ENCODE peak calls at places on chromosomes 3 and 15, in six cellular contexts. I is H9, O is IMR-90, L is neuronal stem cell, K is trophoblast cell, N is H1. A is an unnamed sample.

GRCh38 chr15:25701716-25702465 is 161.2 kb downstream of the ATP10A start:
- DNase-seq in I (no peak), O (peak), L (no peak), K (peak), N (no peak), A (no peak)

GRCh38 chr3:35665390-35666055 is 26.2 kb downstream of the ARPP21 start:
- DNase-seq in I (no peak), O (peak), L (no peak), K (no peak), N (no peak), A (no peak)

GRCh38 chr3:31265646-31266423 is 266.9 kb upstream of the STT3B start:
- DNase-seq in I (no peak), O (no peak), L (no peak), K (no peak), N (no peak), A (no peak)

GRCh38 chr3:56732109-56732508 is 49.0 kb upstream of the TASOR start:
- DNase-seq in I (no peak), O (no peak), L (no peak), K (no peak), N (no peak), A (no peak)

GRCh38 chr15:56820333-56820732 is 87.0 kb upstream of the ZNF280D start:
- DNase-seq in I (no peak), O (no peak), L (no peak), K (no peak), N (no peak), A (no peak)

GRCh38 chr3:19945405-19946290 is 1.2 kb upstream of the RAB5A start:
- DNase-seq in I (no peak), O (no peak), L (no peak), K (peak), N (no peak), A (no peak)

GRCh38 chr3:135633078-135633477 is 332.4 kb upstream of the PPP2R3A start:
- DNase-seq in I (no peak), O (no peak), L (no peak), K (no peak), N (no peak), A (no peak)

GRCh38 chr3:65729553-65729952 is 309.2 kb downstream of the MAGI1 start:
- DNase-seq in I (no peak), O (peak), L (no peak), K (no peak), N (no peak), A (peak)

GRCh38 chr3:134067311-134068161 is 37.8 kb upstream of the SLCO2A1 start:
- DNase-seq in I (no peak), O (no peak), L (no peak), K (no peak), N (peak), A (no peak)

GRCh38 chr3:147393261-147393964 is 12.9 kb downstream of the ZIC4 start:
- DNase-seq in I (peak), O (no peak), L (no peak), K (no peak), N (peak), A (no peak)

GRCh38 chr3:127233371-127233770 is 40.4 kb downstream of the PRR23E start:
- DNase-seq in I (peak), O (no peak), L (peak), K (peak), N (no peak), A (no peak)

GRCh38 chr15:49644364-49644794 is 23.5 kb downstream of the DTWD1 start:
- DNase-seq in I (no peak), O (peak), L (no peak), K (no peak), N (no peak), A (no peak)

GRCh38 chr15:77036537-77037474 is 34.1 kb downstream of the TSPAN3 start:
- DNase-seq in I (no peak), O (no peak), L (no peak), K (no peak), N (peak), A (no peak)

GRCh38 chr3:81045976-81046375 is 715.5 kb downstream of the GBE1 start:
- DNase-seq in I (no peak), O (no peak), L (no peak), K (peak), N (no peak), A (no peak)

GRCh38 chr15:29220852-29221251 is 48.8 kb downstream of the NSMCE3 start:
- DNase-seq in I (no peak), O (no peak), L (no peak), K (no peak), N (no peak), A (no peak)

GRCh38 chr3:32435911-32436815 is 44.5 kb downstream of the CMTM7 start:
- DNase-seq in I (no peak), O (no peak), L (no peak), K (no peak), N (peak), A (no peak)

GRCh38 chr15:42672444-42672843 is 64.5 kb downstream of the CDAN1 start:
- DNase-seq in I (no peak), O (no peak), L (no peak), K (no peak), N (no peak), A (no peak)

GRCh38 chr3:7423995-7424394 is 563.1 kb downstream of the GRM7 start:
- DNase-seq in I (peak), O (no peak), L (no peak), K (no peak), N (no peak), A (no peak)

GRCh38 chr15:74542192-74543042 is 1.4 kb downstream of the ARID3B start:
- DNase-seq in I (no peak), O (no peak), L (no peak), K (peak), N (no peak), A (no peak)

GRCh38 chr15:74541494-74542191 is 623 bp downstream of the ARID3B start:
- DNase-seq in I (peak), O (peak), L (peak), K (peak), N (peak), A (peak)

GRCh38 chr15:74540135-74540760 is 772 bp upstream of the ARID3B start:
- DNase-seq in I (no peak), O (peak), L (no peak), K (no peak), N (no peak), A (peak)

GRCh38 chr15:74543043-74543422 is 2.0 kb downstream of the ARID3B start:
- DNase-seq in I (no peak), O (peak), L (no peak), K (no peak), N (no peak), A (no peak)

GRCh38 chr15:74540761-74541493 is at the start of gene ARID3B:
- DNase-seq in I (peak), O (peak), L (peak), K (peak), N (peak), A (peak)
- H2BK120ac ChIP-seq in I (no peak), O (peak), L (peak), K (peak), N (no peak), A (peak)

DNA sequence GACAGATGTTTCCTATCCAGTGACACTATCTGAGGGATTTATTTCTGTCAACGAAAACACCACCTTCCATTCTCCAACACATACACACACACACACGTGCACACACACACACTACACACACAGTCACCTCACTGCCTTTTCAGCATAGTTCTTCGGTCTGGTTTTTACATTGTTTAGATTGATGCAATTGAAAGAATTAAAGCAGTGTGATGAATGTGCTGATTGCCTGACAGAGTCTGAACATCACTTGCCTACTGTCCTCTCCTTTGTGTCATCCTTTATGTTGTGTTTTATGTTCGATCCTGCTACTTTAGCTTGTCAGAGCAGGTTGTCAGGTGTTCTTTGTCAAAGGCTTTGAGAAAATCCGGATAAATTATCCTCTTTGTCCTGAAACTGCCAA is 80.4 kb downstream of the IQCH start:
- DNase-seq in I (no peak), O (no peak), L (no peak), K (peak), N (no peak), A (no peak)
- H3K14ac ChIP-seq in I (no peak), O (no peak), L (no peak), K (no peak), N (no peak), A (no peak)

GRCh38 chr3:155411500-155412223 is 118.2 kb upstream of the STRIT1 start:
- DNase-seq in I (no peak), O (no peak), L (no peak), K (no peak), N (no peak), A (no peak)
- H2BK120ac ChIP-seq in I (no peak), O (no peak), L (no peak), K (no peak), N (no peak), A (no peak)

DNA sequence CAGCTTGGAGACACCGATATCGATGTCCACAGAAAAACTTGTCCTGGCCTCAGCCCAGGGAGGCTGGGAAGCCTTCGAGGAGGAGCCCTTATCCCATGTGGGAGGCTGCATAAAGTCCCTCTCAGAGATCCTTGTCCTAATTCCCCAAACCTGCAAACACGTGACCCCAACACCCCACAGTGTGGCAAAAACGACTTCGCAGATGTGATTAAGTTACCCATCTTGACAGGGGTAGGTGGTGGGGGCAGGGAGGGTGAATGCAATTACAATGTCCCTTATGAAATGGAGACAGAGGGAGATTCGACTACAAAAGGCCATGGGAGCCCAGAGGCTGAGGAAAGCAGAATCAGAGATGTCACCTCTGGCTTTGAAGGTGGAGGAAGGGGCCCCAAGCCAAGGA is 2.3 kb upstream of the TLR9 start:
- DNase-seq in I (peak), O (no peak), L (no peak), K (no peak), N (no peak), A (no peak)
- H3K14ac ChIP-seq in I (no peak), O (no peak), L (no peak), K (no peak), N (no peak), A (no peak)

GRCh38 chr3:39961404-39961693 is 151.9 kb downstream of the MYRIP start:
- DNase-seq in I (no peak), O (no peak), L (no peak), K (no peak), N (no peak), A (no peak)
- H2BK120ac ChIP-seq in I (no peak), O (no peak), L (no peak), K (no peak), N (no peak), A (no peak)

DNA sequence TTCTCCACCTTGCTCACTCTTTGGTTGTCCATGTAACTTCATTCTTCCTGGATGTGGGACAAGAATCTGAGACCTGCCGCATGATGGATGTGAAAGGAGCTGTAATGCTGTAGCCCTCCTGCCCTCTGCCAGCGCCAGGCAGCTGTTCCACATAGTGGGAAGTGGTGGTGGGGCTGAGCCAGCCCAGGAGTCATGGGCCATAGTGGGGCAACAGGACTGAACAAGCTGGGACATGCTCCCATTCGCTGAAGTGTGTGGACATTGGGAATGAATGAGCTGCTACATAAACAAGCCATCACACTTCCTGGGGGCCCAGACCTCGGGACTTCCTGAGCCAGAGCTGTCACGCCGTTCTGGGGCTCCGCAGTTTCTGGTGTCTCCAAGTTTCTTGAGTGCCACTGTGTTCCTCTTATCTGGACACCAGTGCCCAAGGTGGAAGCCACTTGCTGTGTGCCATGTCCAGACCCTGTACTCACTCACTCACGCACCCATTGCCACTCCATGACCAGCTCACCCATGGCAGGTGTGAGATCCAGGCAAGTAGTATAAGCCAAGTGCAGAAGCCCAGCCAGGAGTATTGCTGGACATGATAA is 624.3 kb upstream of the EPHA6 start:
- DNase-seq in I (no peak), O (no peak), L (no peak), K (no peak), N (no peak), A (no peak)
- H3K14ac ChIP-seq in I (no peak), O (no peak), L (no peak), K (no peak), N (no peak), A (no peak)